ENCODE peak calls at places on chromosome 21, in eight cellular contexts. J is brain microvascular endothelial cell; X is glutamatergic neuron; R is Caco-2; L is CD8-positive, alpha-beta T cell; H is uterus; A is CD4-positive, alpha-beta T cell; K is tibial artery. N is an unnamed sample.

GRCh38 chr21:40016667-40017066 is 149.4 kb downstream of the PCP4 start:
- DNase-seq in J (no peak), X (peak), R (no peak), L (no peak), H (no peak), A (no peak), K (no peak), N (no peak)

GRCh38 chr21:32713726-32714125 is 14.1 kb downstream of the SYNJ1 start:
- DNase-seq in J (no peak), X (no peak), R (no peak), L (no peak), H (no peak), A (no peak), K (no peak), N (no peak)

GRCh38 chr21:38311765-38312164 is 55.0 kb downstream of the KCNJ15 start:
- DNase-seq in J (no peak), X (no peak), R (no peak), L (no peak), H (no peak), A (no peak), K (no peak), N (no peak)

GRCh38 chr21:33844104-33844889 is 71.3 kb downstream of the ATP5PO start:
- DNase-seq in J (no peak), X (peak), R (no peak), L (no peak), H (peak), A (no peak), K (no peak), N (no peak)

GRCh38 chr21:14361958-14362357 is 21.0 kb downstream of the HSPA13 start:
- DNase-seq in J (peak), X (no peak), R (no peak), L (no peak), H (no peak), A (no peak), K (no peak), N (no peak)

GRCh38 chr21:30719401-30719800 is 824 bp upstream of the KRTAP21-3 start:
- DNase-seq in J (no peak), X (no peak), R (no peak), L (no peak), H (no peak), A (no peak), K (no peak), N (no peak)

GRCh38 chr21:34983680-34984086 is 65.4 kb downstream of the RUNX1 start:
- DNase-seq in J (peak), X (no peak), R (no peak), L (peak), H (no peak), A (no peak), K (no peak), N (no peak)

GRCh38 chr21:26572026-26572425 is 1.1 kb downstream of the CYYR1 start:
- DNase-seq in J (no peak), X (no peak), R (no peak), L (no peak), H (no peak), A (no peak), K (no peak), N (no peak)

GRCh38 chr21:30153697-30154340 is 12.8 kb downstream of the CLDN17 start:
- DNase-seq in J (no peak), X (no peak), R (no peak), L (no peak), H (no peak), A (no peak), K (no peak), N (no peak)

GRCh38 chr21:34190576-34191301 is 117.4 kb downstream of the MRPS6 start:
- DNase-seq in J (no peak), X (no peak), R (no peak), L (no peak), H (no peak), A (no peak), K (no peak), N (no peak)

DNA sequence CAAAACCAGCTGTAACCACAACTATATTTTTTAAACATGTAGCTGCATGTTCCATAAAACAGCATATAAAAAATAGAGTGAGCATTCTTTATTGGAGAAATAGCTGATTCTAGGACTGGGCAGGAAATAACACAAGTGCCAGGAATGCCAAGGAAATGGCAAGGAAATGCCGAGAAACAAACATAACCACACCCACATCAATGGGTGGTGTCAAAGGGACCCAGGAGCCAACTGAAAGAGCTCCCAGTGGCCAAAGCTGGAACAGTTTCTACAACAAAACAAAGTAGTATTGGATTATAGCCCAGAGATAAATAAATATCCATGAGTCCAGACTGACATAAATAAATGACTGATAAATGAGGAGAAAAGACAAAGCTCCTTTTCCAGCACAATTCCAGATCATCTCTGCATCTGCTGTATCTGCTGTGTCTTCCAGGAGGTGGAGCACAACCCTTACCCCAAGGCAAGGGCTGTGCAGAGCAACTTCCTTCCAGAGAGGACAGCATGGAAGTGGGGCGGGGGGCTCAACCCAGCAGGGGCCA is 28.1 kb downstream of the ADARB1 start:
- DNase-seq in J (peak), X (no peak), R (no peak), L (no peak), H (no peak), A (no peak), K (no peak), N (peak)
- TF ChIP-seq CTCF in J (peak), X (peak), R (no peak), L (no peak), H (peak), A (no peak), K (peak), N (peak)

DNA sequence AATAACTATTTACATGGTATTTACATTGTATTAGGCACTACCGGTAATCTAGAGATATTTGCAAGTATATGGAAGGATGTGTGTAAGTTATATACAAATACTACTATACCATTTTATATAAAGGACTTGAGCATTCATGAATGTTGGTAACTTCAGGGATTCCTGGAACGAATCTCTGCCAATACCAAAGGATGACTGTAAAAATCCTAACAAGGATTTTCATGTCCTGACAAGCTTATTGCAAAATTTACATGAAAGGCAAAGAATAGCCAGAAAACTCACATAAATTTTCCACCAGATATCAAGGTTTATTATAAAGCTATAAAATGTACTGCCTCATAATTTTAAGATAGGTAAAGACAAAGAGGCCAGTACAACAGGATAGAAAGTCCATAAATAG is 325.2 kb upstream of the NRIP1 start:
- DNase-seq in J (no peak), X (no peak), R (no peak), L (no peak), H (no peak), A (no peak), K (no peak), N (no peak)
- TF ChIP-seq CTCF in J (no peak), X (no peak), R (no peak), L (no peak), H (no peak), A (no peak), K (no peak), N (no peak)

GRCh38 chr21:17554120-17554519 is 41.3 kb downstream of the CXADR start:
- DNase-seq in J (no peak), X (no peak), R (no peak), L (no peak), H (no peak), A (no peak), K (no peak), N (no peak)

GRCh38 chr21:17560377-17560776 is 47.5 kb downstream of the CXADR start:
- DNase-seq in J (no peak), X (no peak), R (no peak), L (no peak), H (no peak), A (no peak), K (no peak), N (no peak)

GRCh38 chr21:17550671-17551308 is 37.9 kb downstream of the CXADR start:
- DNase-seq in J (peak), X (no peak), R (no peak), L (no peak), H (no peak), A (no peak), K (no peak), N (no peak)

GRCh38 chr21:17552410-17552809 is 39.6 kb downstream of the CXADR start:
- DNase-seq in J (no peak), X (no peak), R (no peak), L (no peak), H (no peak), A (no peak), K (no peak), N (no peak)

GRCh38 chr21:17554619-17555472 is 42.0 kb downstream of the CXADR start:
- DNase-seq in J (no peak), X (no peak), R (no peak), L (no peak), H (no peak), A (no peak), K (no peak), N (no peak)
- TF ChIP-seq CTCF in J (peak), X (no peak), R (peak), L (no peak), H (peak), A (no peak), K (no peak), N (peak)

GRCh38 chr21:43808832-43809251 is 19.5 kb downstream of the RRP1 start:
- DNase-seq in J (no peak), X (no peak), R (no peak), L (no peak), H (no peak), A (no peak), K (no peak), N (no peak)
- TF ChIP-seq CTCF in J (no peak), X (no peak), R (no peak), L (no peak), H (no peak), A (no peak), K (no peak), N (no peak)

N was measured in retinal pigment epithelial cell.